ENCODE peak calls at places on chromosomes 5 and 9, in six cellular contexts. H is neuronal stem cell, G is mesenchymal stem cell, V is IMR-90, F is H1, R is trophoblast cell. W is an unnamed sample.

GRCh38 chr5:56449071-56449470 is 215.9 kb upstream of the ANKRD55 start:
- DNase-seq in R (no peak), H (no peak), G (no peak), F (no peak), V (no peak), W (no peak)

GRCh38 chr9:12935714-12936113 is 160.9 kb downstream of the LURAP1L start:
- DNase-seq in V (peak; percentile 66), H (no peak), F (no peak), G (peak; percentile 32), R (no peak), W (no peak)

GRCh38 chr9:37486616-37487544 is 1.1 kb downstream of the POLR1E start:
- DNase-seq in V (peak; percentile 98), H (no peak), R (no peak), F (no peak), G (peak; percentile 83), W (no peak)

GRCh38 chr9:93677641-93678136 is 101.3 kb downstream of the PHF2 start:
- DNase-seq in V (no peak), R (no peak), H (no peak), F (no peak), G (no peak), W (peak; percentile 17)

GRCh38 chr5:121704291-121704690 is 147.4 kb upstream of the FTMT start:
- DNase-seq in R (no peak), G (no peak), V (no peak), F (no peak), H (no peak), W (no peak)

GRCh38 chr5:6328173-6328572 is 50.2 kb downstream of the MED10 start:
- DNase-seq in R (peak; percentile 7), G (no peak), V (peak; percentile 1), F (peak; percentile 27), H (peak; percentile 73), W (peak; percentile 75)

GRCh38 chr9:106616946-106617345 is 246.0 kb upstream of the ZNF462 start:
- DNase-seq in G (no peak), H (no peak), F (no peak), R (no peak), V (no peak), W (no peak)

GRCh38 chr9:122179690-122180074 is 20.0 kb downstream of the MORN5 start:
- DNase-seq in V (peak; percentile 29), F (no peak), R (no peak), G (no peak), H (no peak), W (no peak)

GRCh38 chr5:33565304-33565703 is 124.5 kb downstream of the TARS1 start:
- DNase-seq in V (no peak), G (no peak), F (no peak), H (no peak), R (no peak), W (no peak)

GRCh38 chr5:119343766-119344165 is 12.1 kb upstream of the TNFAIP8 start:
- DNase-seq in V (peak; percentile 65), F (no peak), R (peak; percentile 35), H (no peak), G (no peak), W (no peak)

GRCh38 chr5:39599721-39600431 is 175.1 kb upstream of the DAB2 start:
- DNase-seq in R (no peak), H (peak; percentile 3), G (peak; percentile 70), F (no peak), V (peak; percentile 72), W (no peak)

GRCh38 chr5:59293700-59294099 is 599.8 kb downstream of the PDE4D start:
- DNase-seq in F (no peak), R (no peak), G (no peak), V (no peak), H (no peak), W (no peak)

GRCh38 chr5:166562246-166562645 is 1729.2 kb upstream of the WWC1 start:
- DNase-seq in F (no peak), H (no peak), R (no peak), V (no peak), G (peak; percentile 10), W (no peak)

GRCh38 chr5:82363524-82363923 is 85.4 kb upstream of the RPS23 start:
- DNase-seq in F (no peak), H (no peak), V (no peak), G (no peak), R (no peak), W (no peak)

GRCh38 chr9:125260564-125260963 is 1.1 kb upstream of the GAPVD1 start:
- DNase-seq in H (no peak), V (peak; percentile 54), F (no peak), R (no peak), G (no peak), W (no peak)

GRCh38 chr9:38281917-38282316 is 110.6 kb upstream of the ALDH1B1 start:
- DNase-seq in F (no peak), G (no peak), R (no peak), V (no peak), H (no peak), W (no peak)

GRCh38 chr9:72675586-72675985 is 154.2 kb downstream of the TMC1 start:
- DNase-seq in V (no peak), H (no peak), G (no peak), R (peak; percentile 2), F (no peak), W (no peak)

GRCh38 chr9:81244631-81245030 is 444.7 kb downstream of the TLE1 start:
- DNase-seq in F (no peak), R (peak; percentile 21), G (no peak), V (peak; percentile 47), H (no peak), W (no peak)

GRCh38 chr5:76473676-76474075 is 70.6 kb downstream of the IQGAP2 start:
- DNase-seq in F (no peak), R (no peak), G (no peak), V (no peak), H (no peak), W (no peak)

GRCh38 chr5:18752317-18752716 is 1118.1 kb downstream of the TAF11L14 start:
- DNase-seq in F (no peak), H (no peak), G (no peak), V (no peak), R (no peak), W (no peak)

GRCh38 chr5:178113141-178113787 is at the start of gene N4BP3:
- DNase-seq in G (peak; percentile 53), R (peak; percentile 93), V (peak; percentile 44), H (peak; percentile 77), F (peak; percentile 44), W (peak; percentile 89)

GRCh38 chr9:132984202-132985062 is 5.9 kb downstream of the GFI1B start:
- DNase-seq in G (no peak), F (no peak), H (no peak), V (no peak), R (no peak), W (no peak)

GRCh38 chr5:119353686-119354366 is 2.0 kb upstream of the TNFAIP8 start:
- DNase-seq in G (no peak), H (no peak), F (no peak), R (no peak), V (no peak), W (no peak)

GRCh38 chr9:123465304-123465703 is 109.3 kb downstream of the CRB2 start:
- DNase-seq in G (no peak), R (no peak), F (no peak), V (no peak), H (no peak), W (no peak)

GRCh38 chr5:139126711-139127111 is 71.5 kb downstream of the SIL1 start:
- DNase-seq in V (no peak), H (no peak), R (no peak), G (no peak), F (no peak), W (no peak)

GRCh38 chr9:138114501-138115245 is 237.1 kb downstream of the CACNA1B start:
- DNase-seq in G (no peak), H (no peak), R (no peak), V (no peak), F (no peak), W (peak; percentile 4)

DNA sequence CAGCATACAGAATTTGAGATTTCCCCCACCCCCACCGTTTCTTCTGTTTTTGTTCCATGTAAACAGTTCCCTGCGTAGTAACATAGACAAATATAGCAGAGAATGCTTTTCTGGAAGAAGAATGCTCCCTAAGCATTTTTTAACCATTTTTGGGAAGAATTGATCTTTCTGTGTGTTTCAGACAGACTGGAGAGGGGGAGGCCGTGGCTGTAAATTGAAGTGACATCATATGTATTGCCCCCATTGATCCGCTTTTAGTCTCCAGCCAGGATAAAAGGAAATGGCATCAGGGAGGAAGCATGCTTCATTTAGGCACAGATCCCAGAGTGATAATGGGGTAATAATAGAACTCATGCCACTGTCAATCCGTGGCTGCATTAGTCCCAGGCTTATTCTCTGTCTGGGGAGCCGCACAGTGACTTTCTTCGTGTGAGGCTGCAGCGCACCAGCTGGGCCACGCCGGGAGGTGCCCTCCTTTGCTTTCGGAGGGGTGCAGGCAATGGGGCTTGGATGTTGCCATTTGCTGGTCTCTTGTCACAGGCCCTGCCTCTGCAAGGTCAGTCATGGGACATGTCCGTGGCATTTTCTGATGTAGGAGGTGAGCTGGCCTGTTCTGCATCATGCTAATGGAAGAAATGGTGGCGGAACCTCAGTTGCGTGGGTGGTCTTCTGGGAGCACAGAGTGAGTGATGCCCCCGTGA is 261.5 kb downstream of the FANCC start:
- DNase-seq in H (no peak), G (peak; percentile 85), F (no peak), R (no peak), V (peak; percentile 77), W (no peak)
- H3K4ac ChIP-seq in H (no peak overlapping the region), G (peak overlapping the region; percentile 81), F (no peak overlapping the region), R (no peak overlapping the region), V (peak overlapping the region; percentile 97), W (no peak overlapping the region)

GRCh38 chr9:29062446-29062845 is 1489.2 kb upstream of the C9orf72 start:
- DNase-seq in F (no peak), V (no peak), R (no peak), G (no peak), H (no peak), W (no peak)

GRCh38 chr9:29068461-29068860 is 1495.2 kb upstream of the C9orf72 start:
- DNase-seq in H (no peak), V (no peak), R (no peak), G (no peak), F (no peak), W (no peak)

GRCh38 chr9:29063031-29063430 is 1489.8 kb upstream of the C9orf72 start:
- DNase-seq in F (no peak), V (no peak), R (no peak), G (no peak), H (no peak), W (no peak)
- H4K91ac ChIP-seq in F (no peak overlapping the region), V (no peak overlapping the region), R (no peak overlapping the region), G (no peak overlapping the region), H (no peak overlapping the region), W (no peak overlapping the region)

GRCh38 chr5:107777161-107777740 is 106.5 kb upstream of the EFNA5 start:
- DNase-seq in F (no peak), H (no peak), R (no peak), G (no peak), V (no peak), W (no peak)
- H3K18ac ChIP-seq in F (no peak overlapping the region), H (no peak overlapping the region), R (no peak overlapping the region), G (no peak overlapping the region), V (no peak overlapping the region), W (no peak overlapping the region)

GRCh38 chr9:35519697-35520403 is 29.9 kb downstream of the RUSC2 start:
- DNase-seq in V (no peak), G (no peak), H (no peak), F (no peak), R (peak; percentile 12), W (no peak)

GRCh38 chr9:35517552-35518211 is 27.8 kb downstream of the RUSC2 start:
- DNase-seq in H (no peak), R (peak; percentile 5), F (no peak), G (no peak), V (no peak), W (no peak)

GRCh38 chr9:35518981-35519679 is 29.2 kb downstream of the RUSC2 start:
- DNase-seq in H (no peak), V (peak; percentile 58), R (peak; percentile 51), G (peak; percentile 48), F (no peak), W (no peak)

GRCh38 chr9:35517136-35517535 is 27.2 kb downstream of the RUSC2 start:
- DNase-seq in V (peak; percentile 35), H (no peak), R (no peak), G (no peak), F (no peak), W (no peak)

GRCh38 chr9:35518212-35518917 is 28.5 kb downstream of the RUSC2 start:
- DNase-seq in H (peak; percentile 64), G (peak; percentile 81), F (no peak), R (peak; percentile 95), V (peak; percentile 94), W (peak; percentile 82)
- H3K4ac ChIP-seq in H (no peak overlapping the region), G (no peak overlapping the region), F (no peak overlapping the region), R (no peak overlapping the region), V (peak overlapping the region; percentile 95), W (no peak overlapping the region)